ENCODE peak calls at places on chromosomes 6 and 20, in ten cellular contexts. One of them, this sample, is unnamed.

GRCh38 chr6:3208096-3208774 is 19.2 kb downstream of the TUBB2B start:
- DNase-seq in bronchial epithelial cell: peak; percentile 91
- DNase-seq in GM10248: no peak
- DNase-seq in stomach: no peak
- DNase-seq in RWPE1: peak; percentile 50
- DNase-seq in glutamatergic neuron: no peak
- DNase-seq in lower lobe of right lung: no peak
- DNase-seq in IMR-90: peak; percentile 95
- DNase-seq in astrocyte: peak; percentile 96
- DNase-seq in Calu3: no peak
- DNase-seq in this sample: no peak

GRCh38 chr6:151705994-151706733 is 101.3 kb upstream of the ESR1 start:
- DNase-seq in bronchial epithelial cell: no peak
- DNase-seq in GM10248: no peak
- DNase-seq in stomach: no peak
- DNase-seq in RWPE1: no peak
- DNase-seq in glutamatergic neuron: no peak
- DNase-seq in lower lobe of right lung: no peak
- DNase-seq in IMR-90: no peak
- DNase-seq in astrocyte: no peak
- DNase-seq in Calu3: no peak
- DNase-seq in this sample: no peak

GRCh38 chr6:169990095-169991030 is 238.9 kb downstream of the ERMARD start:
- DNase-seq in bronchial epithelial cell: no peak
- DNase-seq in GM10248: peak; percentile 47
- DNase-seq in stomach: peak; percentile 25
- DNase-seq in RWPE1: no peak
- DNase-seq in glutamatergic neuron: peak; percentile 6
- DNase-seq in lower lobe of right lung: no peak
- DNase-seq in IMR-90: no peak
- DNase-seq in astrocyte: no peak
- DNase-seq in Calu3: no peak
- DNase-seq in this sample: no peak

GRCh38 chr20:44642203-44643153 is 9.0 kb downstream of the ADA start:
- DNase-seq in bronchial epithelial cell: peak; percentile 81
- DNase-seq in GM10248: peak; percentile 72
- DNase-seq in stomach: peak; percentile 74
- DNase-seq in RWPE1: peak; percentile 84
- DNase-seq in glutamatergic neuron: no peak
- DNase-seq in lower lobe of right lung: peak; percentile 70
- DNase-seq in IMR-90: peak; percentile 82
- DNase-seq in astrocyte: peak; percentile 89
- DNase-seq in Calu3: peak; percentile 68
- DNase-seq in this sample: peak; percentile 66

GRCh38 chr20:5885866-5886265 is 64.5 kb downstream of the TRMT6 start:
- DNase-seq in bronchial epithelial cell: no peak
- DNase-seq in GM10248: no peak
- DNase-seq in stomach: no peak
- DNase-seq in RWPE1: no peak
- DNase-seq in glutamatergic neuron: no peak
- DNase-seq in lower lobe of right lung: no peak
- DNase-seq in IMR-90: no peak
- DNase-seq in astrocyte: no peak
- DNase-seq in Calu3: no peak
- DNase-seq in this sample: no peak

GRCh38 chr6:35047265-35048011 is 93.7 kb downstream of the TCP11 start:
- DNase-seq in bronchial epithelial cell: no peak
- DNase-seq in GM10248: no peak
- DNase-seq in stomach: no peak
- DNase-seq in RWPE1: no peak
- DNase-seq in glutamatergic neuron: no peak
- DNase-seq in lower lobe of right lung: no peak
- DNase-seq in IMR-90: peak; percentile 71
- DNase-seq in astrocyte: peak; percentile 58
- DNase-seq in Calu3: no peak
- DNase-seq in this sample: no peak

GRCh38 chr20:14415492-14415891 is 78.1 kb upstream of the FLRT3 start:
- DNase-seq in bronchial epithelial cell: no peak
- DNase-seq in GM10248: no peak
- DNase-seq in stomach: no peak
- DNase-seq in RWPE1: no peak
- DNase-seq in glutamatergic neuron: no peak
- DNase-seq in lower lobe of right lung: no peak
- DNase-seq in IMR-90: no peak
- DNase-seq in astrocyte: no peak
- DNase-seq in Calu3: peak; percentile 4
- DNase-seq in this sample: no peak

GRCh38 chr20:43949741-43950618 is 35.3 kb downstream of the TOX2 start:
- DNase-seq in bronchial epithelial cell: no peak
- DNase-seq in GM10248: peak; percentile 69
- DNase-seq in stomach: peak; percentile 52
- DNase-seq in RWPE1: no peak
- DNase-seq in glutamatergic neuron: no peak
- DNase-seq in lower lobe of right lung: peak; percentile 66
- DNase-seq in IMR-90: no peak
- DNase-seq in astrocyte: no peak
- DNase-seq in Calu3: no peak
- DNase-seq in this sample: peak; percentile 38

GRCh38 chr20:53100476-53100911 is 128.3 kb downstream of the TSHZ2 start:
- DNase-seq in bronchial epithelial cell: no peak
- DNase-seq in GM10248: no peak
- DNase-seq in stomach: no peak
- DNase-seq in RWPE1: peak; percentile 18
- DNase-seq in glutamatergic neuron: no peak
- DNase-seq in lower lobe of right lung: no peak
- DNase-seq in IMR-90: no peak
- DNase-seq in astrocyte: peak; percentile 34
- DNase-seq in Calu3: no peak
- DNase-seq in this sample: no peak

GRCh38 chr6:38750968-38751615 is 36.0 kb downstream of the DNAH8 start:
- DNase-seq in bronchial epithelial cell: no peak
- DNase-seq in GM10248: no peak
- DNase-seq in stomach: no peak
- DNase-seq in RWPE1: no peak
- DNase-seq in glutamatergic neuron: no peak
- DNase-seq in lower lobe of right lung: no peak
- DNase-seq in IMR-90: no peak
- DNase-seq in astrocyte: no peak
- DNase-seq in Calu3: peak; percentile 40
- DNase-seq in this sample: no peak

GRCh38 chr6:16684896-16685554 is 76.2 kb downstream of the ATXN1 start:
- DNase-seq in bronchial epithelial cell: peak; percentile 95
- DNase-seq in GM10248: peak; percentile 37
- DNase-seq in stomach: no peak
- DNase-seq in RWPE1: peak; percentile 59
- DNase-seq in glutamatergic neuron: no peak
- DNase-seq in lower lobe of right lung: no peak
- DNase-seq in IMR-90: peak; percentile 82
- DNase-seq in astrocyte: peak; percentile 89
- DNase-seq in Calu3: peak; percentile 7
- DNase-seq in this sample: no peak

GRCh38 chr6:64034840-64035656 is 399.4 kb downstream of the PHF3 start:
- DNase-seq in bronchial epithelial cell: peak; percentile 97
- DNase-seq in GM10248: no peak
- DNase-seq in stomach: no peak
- DNase-seq in RWPE1: peak; percentile 76
- DNase-seq in glutamatergic neuron: no peak
- DNase-seq in lower lobe of right lung: no peak
- DNase-seq in IMR-90: peak; percentile 62
- DNase-seq in astrocyte: no peak
- DNase-seq in Calu3: peak; percentile 14
- DNase-seq in this sample: no peak

GRCh38 chr6:156098858-156099257 is 643.2 kb upstream of the NOX3 start:
- DNase-seq in bronchial epithelial cell: no peak
- DNase-seq in GM10248: no peak
- DNase-seq in stomach: no peak
- DNase-seq in RWPE1: no peak
- DNase-seq in glutamatergic neuron: no peak
- DNase-seq in lower lobe of right lung: no peak
- DNase-seq in IMR-90: no peak
- DNase-seq in astrocyte: no peak
- DNase-seq in Calu3: no peak
- DNase-seq in this sample: no peak

GRCh38 chr6:156107514-156108150 is 652.0 kb upstream of the NOX3 start:
- DNase-seq in bronchial epithelial cell: no peak
- DNase-seq in GM10248: no peak
- DNase-seq in stomach: no peak
- DNase-seq in RWPE1: no peak
- DNase-seq in glutamatergic neuron: peak; percentile 38
- DNase-seq in lower lobe of right lung: no peak
- DNase-seq in IMR-90: no peak
- DNase-seq in astrocyte: no peak
- DNase-seq in Calu3: no peak
- DNase-seq in this sample: no peak

GRCh38 chr6:156102129-156102528 is 646.5 kb upstream of the NOX3 start:
- DNase-seq in bronchial epithelial cell: peak; percentile 5
- DNase-seq in GM10248: no peak
- DNase-seq in stomach: no peak
- DNase-seq in RWPE1: no peak
- DNase-seq in glutamatergic neuron: no peak
- DNase-seq in lower lobe of right lung: no peak
- DNase-seq in IMR-90: peak; percentile 23
- DNase-seq in astrocyte: no peak
- DNase-seq in Calu3: peak; percentile 10
- DNase-seq in this sample: no peak
- TF ChIP-seq CTCF in bronchial epithelial cell: peak; percentile 5
- TF ChIP-seq CTCF in GM10248: no peak
- TF ChIP-seq CTCF in stomach: no peak
- TF ChIP-seq CTCF in RWPE1: no peak
- TF ChIP-seq CTCF in glutamatergic neuron: no peak
- TF ChIP-seq CTCF in lower lobe of right lung: no peak
- TF ChIP-seq CTCF in IMR-90: peak; percentile 36
- TF ChIP-seq CTCF in astrocyte: no peak
- TF ChIP-seq CTCF in Calu3: no peak
- TF ChIP-seq CTCF in this sample: no peak

DNA sequence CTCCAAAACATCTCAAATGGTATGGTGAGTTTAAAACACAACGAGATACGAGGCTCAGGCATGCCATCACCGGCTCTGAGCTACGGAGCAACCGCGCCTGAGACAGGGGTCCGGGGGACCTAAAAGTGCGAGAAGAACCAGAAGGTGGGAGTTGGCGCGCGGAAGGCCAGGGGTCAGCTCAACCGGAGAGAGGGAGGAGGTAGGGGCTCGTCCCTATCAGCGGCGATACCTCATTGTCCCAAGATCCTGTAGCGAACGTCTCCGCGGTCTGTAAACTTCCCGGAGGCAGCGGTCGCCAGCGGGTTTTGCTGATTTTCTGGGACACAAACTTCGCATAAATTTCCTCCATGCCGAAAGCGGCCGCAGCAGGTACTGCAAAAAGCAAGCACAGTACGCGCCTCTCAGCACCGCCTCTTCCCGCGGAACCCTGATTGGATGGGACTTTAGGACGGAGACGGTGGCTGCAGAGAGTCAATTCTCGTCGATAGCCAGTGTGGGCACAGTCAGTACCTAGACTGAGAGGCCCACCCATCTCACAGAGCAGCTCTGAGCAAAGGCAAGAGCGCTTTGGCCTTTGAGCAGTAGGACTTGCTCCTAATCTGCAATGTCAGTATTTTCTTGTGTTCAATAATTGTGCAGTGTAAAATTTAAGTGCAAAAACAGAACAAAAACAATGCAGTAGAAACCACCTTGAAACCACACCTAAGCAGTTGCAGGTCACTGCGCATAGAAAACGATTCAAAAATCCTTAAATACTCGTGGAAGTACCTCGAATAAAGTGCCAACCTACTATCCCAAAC is at the start of gene NUP43:
- DNase-seq in bronchial epithelial cell: peak; percentile 87
- DNase-seq in GM10248: peak; percentile 89
- DNase-seq in stomach: peak; percentile 92
- DNase-seq in RWPE1: peak; percentile 86
- DNase-seq in glutamatergic neuron: peak; percentile 95
- DNase-seq in lower lobe of right lung: peak; percentile 96
- DNase-seq in IMR-90: peak; percentile 95
- DNase-seq in astrocyte: peak; percentile 93
- DNase-seq in Calu3: peak; percentile 88
- DNase-seq in this sample: peak; percentile 95
- TF ChIP-seq CTCF in bronchial epithelial cell: peak; percentile 52
- TF ChIP-seq CTCF in GM10248: no peak
- TF ChIP-seq CTCF in stomach: peak; percentile 4
- TF ChIP-seq CTCF in RWPE1: peak; percentile 55
- TF ChIP-seq CTCF in glutamatergic neuron: peak; percentile 69
- TF ChIP-seq CTCF in lower lobe of right lung: peak; percentile 66
- TF ChIP-seq CTCF in IMR-90: peak; percentile 41
- TF ChIP-seq CTCF in astrocyte: peak; percentile 35
- TF ChIP-seq CTCF in Calu3: peak; percentile 26
- TF ChIP-seq CTCF in this sample: no peak

GRCh38 chr6:19472850-19473249 is 364.3 kb upstream of the ID4 start:
- DNase-seq in bronchial epithelial cell: peak; percentile 15
- DNase-seq in GM10248: no peak
- DNase-seq in stomach: no peak
- DNase-seq in RWPE1: no peak
- DNase-seq in glutamatergic neuron: peak; percentile 36
- DNase-seq in lower lobe of right lung: no peak
- DNase-seq in IMR-90: no peak
- DNase-seq in astrocyte: no peak
- DNase-seq in Calu3: peak; percentile 27
- DNase-seq in this sample: no peak
- TF ChIP-seq CTCF in bronchial epithelial cell: peak; percentile 20
- TF ChIP-seq CTCF in GM10248: no peak
- TF ChIP-seq CTCF in stomach: no peak
- TF ChIP-seq CTCF in RWPE1: no peak
- TF ChIP-seq CTCF in glutamatergic neuron: peak; percentile 38
- TF ChIP-seq CTCF in lower lobe of right lung: no peak
- TF ChIP-seq CTCF in IMR-90: no peak
- TF ChIP-seq CTCF in astrocyte: peak; percentile 23
- TF ChIP-seq CTCF in Calu3: peak; percentile 35
- TF ChIP-seq CTCF in this sample: no peak

DNA sequence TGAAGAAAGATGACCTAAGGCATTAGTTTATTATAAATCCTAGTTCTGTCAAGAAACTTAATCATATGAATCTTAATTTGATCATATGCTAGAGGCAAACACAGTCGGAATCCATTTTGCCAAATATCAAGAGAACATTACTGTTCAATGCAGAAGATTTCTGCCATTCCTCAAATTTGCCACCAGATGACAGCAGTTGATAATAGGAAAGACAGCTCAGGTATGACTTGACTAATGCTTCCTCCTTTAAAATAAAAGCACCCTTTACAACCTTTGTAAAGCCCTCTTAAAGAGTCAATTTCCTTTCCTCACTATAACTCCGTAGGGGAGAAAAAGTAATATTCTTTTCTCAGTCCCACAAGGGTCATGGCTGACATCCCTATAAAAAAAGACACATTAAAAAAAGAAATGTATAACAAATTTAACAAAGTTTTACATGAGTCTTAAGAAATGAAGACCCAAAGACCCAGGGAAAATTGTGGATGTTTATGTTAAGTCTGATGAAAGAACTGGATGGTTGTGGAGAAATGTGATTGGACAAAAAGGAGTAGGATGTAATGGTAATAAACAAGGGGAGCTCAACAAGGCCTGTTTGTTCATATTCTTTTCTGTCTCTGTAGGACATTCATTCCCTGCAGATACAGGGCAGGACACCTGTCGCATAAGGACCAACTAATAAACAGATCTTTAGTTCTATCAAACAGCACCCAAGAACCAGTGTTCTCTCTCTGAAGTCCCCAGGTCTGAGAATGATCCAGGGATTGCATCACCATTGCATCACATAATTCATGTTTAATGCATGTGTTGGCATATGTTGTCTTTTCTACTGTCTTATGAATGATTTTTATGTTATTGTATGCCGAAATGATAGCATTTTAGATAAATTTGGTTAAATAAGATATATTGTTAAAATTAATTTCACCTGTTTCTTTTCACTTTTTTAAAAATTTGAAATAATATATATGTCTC is 23.0 kb upstream of the IL17A start:
- DNase-seq in bronchial epithelial cell: peak; percentile 64
- DNase-seq in GM10248: peak; percentile 30
- DNase-seq in stomach: no peak
- DNase-seq in RWPE1: peak; percentile 31
- DNase-seq in glutamatergic neuron: no peak
- DNase-seq in lower lobe of right lung: no peak
- DNase-seq in IMR-90: peak; percentile 30
- DNase-seq in astrocyte: no peak
- DNase-seq in Calu3: no peak
- DNase-seq in this sample: no peak
- TF ChIP-seq CTCF in bronchial epithelial cell: peak; percentile 73
- TF ChIP-seq CTCF in GM10248: peak; percentile 74
- TF ChIP-seq CTCF in stomach: no peak
- TF ChIP-seq CTCF in RWPE1: peak; percentile 82
- TF ChIP-seq CTCF in glutamatergic neuron: peak; percentile 26
- TF ChIP-seq CTCF in lower lobe of right lung: peak; percentile 50
- TF ChIP-seq CTCF in IMR-90: peak; percentile 72
- TF ChIP-seq CTCF in astrocyte: peak; percentile 48
- TF ChIP-seq CTCF in Calu3: peak; percentile 59
- TF ChIP-seq CTCF in this sample: peak; percentile 52

This sample was measured in heart left ventricle.